ENCODE peak calls at places on chromosomes 2 and 18, in eight cellular contexts. G, H, B, M, Q, E, L and F are unnamed samples.

GRCh38 chr2:71629273-71629672 is 175.9 kb downstream of the DYSF start:
- DNase-seq in B (no peak), G (no peak), Q (no peak), E (no peak), L (no peak), H (no peak), M (no peak), F (no peak)

GRCh38 chr2:172429351-172429968 is 2.1 kb downstream of the ITGA6 start:
- DNase-seq in L (peak), E (no peak), G (no peak), B (no peak), H (no peak), M (no peak), Q (no peak), F (peak)

GRCh38 chr2:148926291-148926961 is 51.4 kb downstream of the KIF5C start:
- DNase-seq in M (no peak), H (peak), Q (no peak), E (peak), B (no peak), L (peak), G (peak), F (peak)

GRCh38 chr2:74942263-74942662 is 16.2 kb upstream of the POLE4 start:
- DNase-seq in L (no peak), Q (no peak), M (no peak), B (no peak), E (no peak), H (no peak), G (no peak), F (no peak)

GRCh38 chr18:43893001-43893637 is 615.8 kb upstream of the SYT4 start:
- DNase-seq in B (peak), L (peak), E (no peak), Q (no peak), M (no peak), G (peak), H (no peak), F (peak)

GRCh38 chr2:175597286-175597685 is 404.8 kb downstream of the LNPK start:
- DNase-seq in Q (no peak), G (peak), L (no peak), H (no peak), B (no peak), E (no peak), M (no peak), F (no peak)

GRCh38 chr18:44564922-44565321 is 115.8 kb upstream of the SETBP1 start:
- DNase-seq in G (peak), Q (no peak), M (no peak), B (peak), H (no peak), L (no peak), E (no peak), F (peak)

GRCh38 chr2:236121546-236121945 is 46.6 kb downstream of the GBX2 start:
- DNase-seq in Q (no peak), L (peak), M (no peak), E (no peak), G (peak), H (no peak), B (no peak), F (no peak)

GRCh38 chr18:5455644-5456043 is 88.2 kb downstream of the EPB41L3 start:
- DNase-seq in G (peak), B (no peak), L (peak), M (no peak), E (no peak), H (no peak), Q (no peak), F (peak)

GRCh38 chr2:176428943-176429469 is 159.8 kb downstream of the MTX2 start:
- DNase-seq in H (no peak), Q (no peak), G (no peak), E (no peak), M (no peak), L (no peak), B (no peak), F (no peak)

GRCh38 chr2:106038598-106039375 is 155.3 kb downstream of the UXS1 start:
- DNase-seq in H (no peak), G (no peak), L (peak), Q (no peak), B (peak), M (no peak), E (no peak), F (no peak)

GRCh38 chr2:237244976-237245646 is 159.4 kb downstream of the COPS8 start:
- DNase-seq in G (peak), L (no peak), E (no peak), Q (no peak), H (no peak), M (no peak), B (no peak), F (peak)

GRCh38 chr2:145957929-145958328 is 1438.0 kb upstream of the ZEB2 start:
- DNase-seq in E (no peak), L (peak), Q (no peak), M (no peak), H (no peak), B (no peak), G (peak), F (no peak)

GRCh38 chr2:37794717-37795116 is 123.3 kb upstream of the CDC42EP3 start:
- DNase-seq in L (no peak), Q (no peak), H (no peak), G (no peak), E (no peak), B (no peak), M (no peak), F (no peak)

GRCh38 chr2:72109291-72109690 is 38.4 kb downstream of the CYP26B1 start:
- DNase-seq in H (no peak), E (no peak), Q (peak), L (no peak), G (no peak), B (no peak), M (no peak), F (no peak)

GRCh38 chr18:564708-565561 is 15.2 kb upstream of the CETN1 start:
- DNase-seq in M (no peak), L (no peak), E (no peak), Q (no peak), H (no peak), B (no peak), G (no peak), F (no peak)

GRCh38 chr18:76134631-76135030 is 360.4 kb downstream of the ZNF516 start:
- DNase-seq in H (no peak), Q (no peak), G (no peak), M (no peak), B (no peak), L (no peak), E (no peak), F (no peak)

GRCh38 chr2:175855794-175856453 is 146.1 kb downstream of the LNPK start:
- DNase-seq in M (no peak), G (peak), B (no peak), L (peak), Q (peak), E (no peak), H (no peak), F (peak)

GRCh38 chr2:31228717-31229116 is 5.2 kb upstream of the EHD3 start:
- DNase-seq in Q (no peak), E (no peak), H (no peak), M (no peak), G (no peak), L (no peak), B (no peak), F (no peak)

GRCh38 chr2:69214898-69215297 is 172.1 kb downstream of the GFPT1 start:
- DNase-seq in G (peak), B (peak), L (peak), H (no peak), Q (no peak), E (no peak), M (no peak), F (peak)

GRCh38 chr18:8514409-8514808 is 94.8 kb upstream of the RAB12 start:
- DNase-seq in E (no peak), Q (no peak), M (no peak), B (no peak), H (no peak), L (no peak), G (no peak), F (no peak)

GRCh38 chr18:48878471-48878870 is 72.3 kb downstream of the SMAD7 start:
- DNase-seq in M (no peak), B (no peak), H (no peak), G (no peak), Q (peak), E (no peak), L (no peak), F (no peak)

GRCh38 chr2:112092286-112093041 is 37.4 kb downstream of the TMEM87B start:
- DNase-seq in L (peak), B (peak), E (no peak), H (no peak), Q (no peak), G (peak), M (no peak), F (peak)

GRCh38 chr2:180240774-180241173 is 233.7 kb upstream of the CWC22 start:
- DNase-seq in E (no peak), G (peak), M (no peak), H (no peak), L (peak), Q (no peak), B (no peak), F (peak)

GRCh38 chr2:200728630-200729029 is 83.1 kb upstream of the BZW1 start:
- DNase-seq in H (no peak), G (peak), B (no peak), Q (no peak), E (no peak), L (no peak), M (no peak), F (peak)

GRCh38 chr2:163612332-163612731 is 123.5 kb downstream of the FIGN start:
- DNase-seq in G (no peak), L (no peak), Q (no peak), E (no peak), B (no peak), H (no peak), M (no peak), F (no peak)

GRCh38 chr2:103991591-103991990 is 862.3 kb upstream of the POU3F3 start:
- DNase-seq in Q (no peak), L (peak), M (no peak), H (no peak), B (no peak), G (no peak), E (no peak), F (no peak)

GRCh38 chr2:29326926-29327325 is 211.7 kb downstream of the CLIP4 start:
- DNase-seq in H (no peak), G (no peak), E (no peak), L (no peak), B (no peak), M (no peak), Q (peak), F (peak)

GRCh38 chr2:29332540-29332939 is 217.3 kb downstream of the CLIP4 start:
- DNase-seq in M (no peak), H (no peak), E (no peak), B (no peak), G (no peak), L (no peak), Q (no peak), F (no peak)

GRCh38 chr2:29325544-29325943 is 210.3 kb downstream of the CLIP4 start:
- DNase-seq in M (no peak), H (no peak), Q (peak), E (no peak), G (no peak), L (no peak), B (no peak), F (no peak)

GRCh38 chr2:29334723-29335122 is 219.5 kb downstream of the CLIP4 start:
- DNase-seq in B (no peak), E (no peak), H (no peak), G (no peak), Q (no peak), M (no peak), L (no peak), F (no peak)

GRCh38 chr2:29329899-29330298 is 214.7 kb downstream of the CLIP4 start:
- DNase-seq in Q (no peak), B (no peak), L (no peak), H (no peak), M (no peak), G (no peak), E (no peak), F (no peak)
- TF ChIP-seq CTCF in Q (no peak), B (peak), L (peak), H (peak), M (no peak), G (peak), E (peak), F (no peak)

GRCh38 chr2:7880126-7880525 is 801.7 kb upstream of the ID2 start:
- DNase-seq in Q (no peak), M (no peak), L (no peak), H (no peak), G (no peak), E (peak), B (no peak), F (no peak)
- H3K4me3 ChIP-seq in Q (no peak), M (no peak), L (no peak), H (no peak), G (no peak), E (no peak), B (no peak), F (no peak)

DNA sequence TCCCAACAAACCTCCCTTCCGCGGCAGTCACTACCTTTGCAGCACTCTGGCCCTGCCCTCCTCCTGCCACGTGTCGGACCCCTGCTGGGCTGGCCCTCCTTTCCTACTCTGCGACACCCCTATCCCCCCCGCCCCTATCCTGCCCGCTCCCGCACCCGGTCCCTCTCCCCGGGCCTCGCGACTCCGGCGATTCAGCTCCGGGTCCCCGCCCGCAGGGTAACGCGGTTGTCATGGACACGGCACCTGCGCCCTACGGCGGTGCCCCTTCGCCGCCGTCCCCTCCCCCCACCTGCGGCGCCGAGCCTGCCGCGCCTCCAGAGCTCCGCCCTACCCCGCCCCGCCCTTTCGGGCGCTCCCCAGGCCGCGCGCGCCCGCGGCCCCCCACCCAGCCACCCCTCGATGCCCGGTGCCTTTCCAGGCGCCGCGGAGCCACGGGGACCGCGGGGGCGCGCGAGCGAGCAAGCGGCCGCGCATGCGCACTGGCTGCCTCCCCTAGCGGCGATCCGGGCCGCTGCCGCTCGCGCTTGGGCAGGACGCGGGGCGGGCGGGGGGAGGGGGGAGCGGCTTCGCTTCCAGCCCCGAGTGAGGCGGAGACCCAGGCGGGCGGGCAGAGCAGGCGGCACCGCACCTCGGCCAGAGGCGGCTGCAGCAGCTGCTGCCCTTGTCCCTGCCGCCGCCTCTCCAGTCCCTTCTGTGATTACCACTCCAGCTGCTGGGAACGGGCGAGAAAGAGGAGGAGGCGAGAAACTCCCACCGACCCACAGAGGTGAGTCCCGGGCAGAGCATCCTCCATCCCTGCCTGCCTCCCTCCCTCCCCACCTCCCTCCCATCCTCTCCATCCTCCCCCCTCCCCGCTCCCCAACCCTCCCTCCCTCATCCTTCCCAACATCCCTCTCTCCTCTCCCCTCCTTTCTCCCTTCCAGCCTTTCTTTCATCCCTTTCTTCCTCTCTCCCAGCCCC is at the start of gene CTNNA2:
- DNase-seq in M (peak), E (peak), H (peak), B (no peak), L (peak), Q (no peak), G (no peak), F (peak)
- TF ChIP-seq CTCF in M (peak), E (peak), H (no peak), B (no peak), L (no peak), Q (no peak), G (no peak), F (peak)

GRCh38 chr2:219497495-219498279 is 1.0 kb upstream of the GMPPA start:
- DNase-seq in E (peak), L (peak), G (peak), B (no peak), H (peak), M (peak), Q (peak), F (peak)

GRCh38 chr2:219500135-219500534 is 1.4 kb downstream of the GMPPA start:
- DNase-seq in M (no peak), L (peak), G (peak), H (no peak), E (peak), B (no peak), Q (no peak), F (no peak)

GRCh38 chr2:219499058-219499307 is 292 bp downstream of the GMPPA start:
- DNase-seq in L (no peak), E (no peak), Q (no peak), H (no peak), B (no peak), M (no peak), G (no peak), F (no peak)

GRCh38 chr2:219498280-219499057 is at the start of gene GMPPA:
- DNase-seq in E (peak), G (peak), Q (peak), B (peak), M (peak), H (peak), L (peak), F (peak)

GRCh38 chr2:219499555-219499954 is 864 bp downstream of the GMPPA start:
- DNase-seq in E (no peak), H (no peak), L (no peak), B (no peak), Q (no peak), G (no peak), M (no peak), F (no peak)
- H3K4me3 ChIP-seq in E (peak), H (peak), L (peak), B (peak), Q (peak), G (peak), M (peak), F (peak)

GRCh38 chr18:54316071-54316820 is 41.4 kb downstream of the STARD6 start:
- DNase-seq in G (no peak), Q (no peak), L (peak), H (no peak), B (no peak), E (no peak), M (no peak), F (no peak)
- TF ChIP-seq CTCF in G (peak), Q (no peak), L (peak), H (no peak), B (no peak), E (no peak), M (no peak), F (no peak)

GRCh38 chr2:120343100-120343432 is 2.9 kb upstream of the INHBB start:
- DNase-seq in Q (no peak), G (no peak), L (no peak), H (no peak), E (no peak), M (no peak), B (no peak), F (no peak)
- H3K4me3 ChIP-seq in Q (peak), G (no peak), L (peak), H (no peak), E (no peak), M (no peak), B (no peak), F (no peak)

DNA sequence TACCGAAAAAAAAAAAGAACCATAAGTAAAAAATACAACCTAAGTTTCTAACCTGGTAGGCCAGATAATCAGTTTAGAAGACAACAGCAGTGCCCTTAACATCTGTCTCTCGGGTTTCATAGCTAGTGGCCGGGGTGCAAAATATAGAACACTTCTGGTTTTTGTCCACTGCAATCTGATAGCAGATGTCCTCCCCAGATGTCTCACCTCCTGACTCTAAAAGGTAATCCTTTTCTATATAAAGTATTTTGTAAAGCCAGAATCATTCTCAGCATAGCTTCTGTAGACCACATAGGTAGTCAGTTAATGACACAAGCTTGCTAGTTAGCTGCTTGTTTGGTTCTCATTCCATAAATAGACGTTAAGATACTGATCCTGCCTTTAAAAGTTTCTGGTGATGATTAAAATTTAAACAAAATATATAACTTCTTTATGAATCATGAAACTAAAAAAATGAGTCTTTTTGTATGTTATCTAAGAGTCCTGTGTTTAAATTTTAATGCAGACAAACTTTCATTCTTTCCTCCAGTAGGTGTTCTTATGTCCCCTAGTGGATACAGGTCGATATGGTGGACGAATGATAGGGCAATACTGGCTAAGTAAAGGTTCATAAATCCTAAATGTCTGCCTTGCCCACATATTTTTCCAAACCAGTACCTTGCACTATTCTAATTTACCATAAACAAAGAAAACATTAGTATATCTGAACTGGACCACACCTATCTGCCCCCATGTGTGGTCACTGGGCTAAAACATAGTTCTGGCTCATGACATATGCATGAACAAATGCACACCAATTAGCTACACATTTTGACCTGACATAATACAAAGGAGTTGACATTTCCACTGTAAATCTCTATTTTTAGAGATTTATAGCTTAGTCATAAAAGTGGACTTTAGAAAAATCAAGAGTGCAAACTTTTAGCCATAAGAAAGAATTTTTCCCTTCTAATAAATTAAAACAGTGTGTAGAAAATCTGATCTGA is 171.0 kb downstream of the SRBD1 start:
- DNase-seq in Q (no peak), M (no peak), B (no peak), E (no peak), G (peak), H (peak), L (peak), F (no peak)
- TF ChIP-seq CTCF in Q (no peak), M (no peak), B (no peak), E (no peak), G (peak), H (no peak), L (peak), F (peak)

GRCh38 chr2:46327627-46328026 is 30.4 kb downstream of the EPAS1 start:
- DNase-seq in L (no peak), H (no peak), E (no peak), B (no peak), G (no peak), Q (no peak), M (no peak), F (no peak)
- H3K4me3 ChIP-seq in L (no peak), H (no peak), E (no peak), B (no peak), G (no peak), Q (no peak), M (no peak), F (no peak)